ENCODE peak calls at places on chromosomes 11 and 22, in nine cellular contexts. One of them, this sample, is unnamed.

GRCh38 chr22:46047841-46048595 is 71.1 kb upstream of the WNT7B start:
- DNase-seq in DMS79 treated with DMSO at 0.1 percent for 48 hours: no peak
- DNase-seq in iPS-NIHi11: no peak
- DNase-seq in kidney glomerular epithelial cell: no peak
- DNase-seq in heart left ventricle: peak; percentile 52
- DNase-seq in RPMI8226: peak; percentile 37
- DNase-seq in uterus: peak; percentile 30
- DNase-seq in stimulated activated CD4-positive, alpha-beta T cell treated with anti-CD3 and anti-CD28 coated beads, Interleukin-12 subunit alpha, Interleukin-12 subunit beta, amount 100 ng/mL, for 48 hours: no peak
- DNase-seq in NCI-H2029 treated with DMSO at 0.1 percent for 48 hours: no peak
- DNase-seq in this sample: peak; percentile 66

GRCh38 chr11:130423541-130424155 is 4.8 kb downstream of the ADAMTS8 start:
- DNase-seq in RPMI8226: no peak
- DNase-seq in DMS79 treated with DMSO at 0.1 percent for 48 hours: no peak
- DNase-seq in uterus: no peak
- DNase-seq in heart left ventricle: no peak
- DNase-seq in stimulated activated CD4-positive, alpha-beta T cell treated with anti-CD3 and anti-CD28 coated beads, Interleukin-12 subunit alpha, Interleukin-12 subunit beta, amount 100 ng/mL, for 48 hours: no peak
- DNase-seq in kidney glomerular epithelial cell: no peak
- DNase-seq in iPS-NIHi11: no peak
- DNase-seq in NCI-H2029 treated with DMSO at 0.1 percent for 48 hours: no peak
- DNase-seq in this sample: no peak

GRCh38 chr22:35231585-35232084 is 25.7 kb upstream of the HMGXB4 start:
- DNase-seq in DMS79 treated with DMSO at 0.1 percent for 48 hours: peak; percentile 22
- DNase-seq in stimulated activated CD4-positive, alpha-beta T cell treated with anti-CD3 and anti-CD28 coated beads, Interleukin-12 subunit alpha, Interleukin-12 subunit beta, amount 100 ng/mL, for 48 hours: peak; percentile 63
- DNase-seq in heart left ventricle: no peak
- DNase-seq in RPMI8226: peak; percentile 86
- DNase-seq in uterus: peak; percentile 28
- DNase-seq in iPS-NIHi11: peak; percentile 87
- DNase-seq in NCI-H2029 treated with DMSO at 0.1 percent for 48 hours: peak; percentile 74
- DNase-seq in kidney glomerular epithelial cell: peak; percentile 78
- DNase-seq in this sample: peak; percentile 79

GRCh38 chr11:102234779-102235439 is 82.4 kb upstream of the BIRC3 start:
- DNase-seq in DMS79 treated with DMSO at 0.1 percent for 48 hours: no peak
- DNase-seq in iPS-NIHi11: no peak
- DNase-seq in heart left ventricle: no peak
- DNase-seq in stimulated activated CD4-positive, alpha-beta T cell treated with anti-CD3 and anti-CD28 coated beads, Interleukin-12 subunit alpha, Interleukin-12 subunit beta, amount 100 ng/mL, for 48 hours: no peak
- DNase-seq in uterus: no peak
- DNase-seq in kidney glomerular epithelial cell: no peak
- DNase-seq in NCI-H2029 treated with DMSO at 0.1 percent for 48 hours: no peak
- DNase-seq in RPMI8226: no peak
- DNase-seq in this sample: no peak

GRCh38 chr11:108697872-108698473 is 33.1 kb downstream of the DDX10 start:
- DNase-seq in iPS-NIHi11: peak; percentile 61
- DNase-seq in DMS79 treated with DMSO at 0.1 percent for 48 hours: peak; percentile 78
- DNase-seq in heart left ventricle: peak; percentile 39
- DNase-seq in NCI-H2029 treated with DMSO at 0.1 percent for 48 hours: peak; percentile 33
- DNase-seq in uterus: peak; percentile 36
- DNase-seq in RPMI8226: peak; percentile 72
- DNase-seq in stimulated activated CD4-positive, alpha-beta T cell treated with anti-CD3 and anti-CD28 coated beads, Interleukin-12 subunit alpha, Interleukin-12 subunit beta, amount 100 ng/mL, for 48 hours: peak; percentile 32
- DNase-seq in kidney glomerular epithelial cell: peak; percentile 37
- DNase-seq in this sample: no peak

GRCh38 chr22:42842658-42843370 is 14.3 kb downstream of the ARFGAP3 start:
- DNase-seq in iPS-NIHi11: no peak
- DNase-seq in uterus: no peak
- DNase-seq in heart left ventricle: no peak
- DNase-seq in kidney glomerular epithelial cell: no peak
- DNase-seq in NCI-H2029 treated with DMSO at 0.1 percent for 48 hours: no peak
- DNase-seq in DMS79 treated with DMSO at 0.1 percent for 48 hours: no peak
- DNase-seq in RPMI8226: no peak
- DNase-seq in stimulated activated CD4-positive, alpha-beta T cell treated with anti-CD3 and anti-CD28 coated beads, Interleukin-12 subunit alpha, Interleukin-12 subunit beta, amount 100 ng/mL, for 48 hours: no peak
- DNase-seq in this sample: no peak

GRCh38 chr11:12273618-12273995 is 103.8 kb upstream of the PARVA start:
- DNase-seq in DMS79 treated with DMSO at 0.1 percent for 48 hours: no peak
- DNase-seq in stimulated activated CD4-positive, alpha-beta T cell treated with anti-CD3 and anti-CD28 coated beads, Interleukin-12 subunit alpha, Interleukin-12 subunit beta, amount 100 ng/mL, for 48 hours: no peak
- DNase-seq in heart left ventricle: no peak
- DNase-seq in uterus: no peak
- DNase-seq in iPS-NIHi11: no peak
- DNase-seq in RPMI8226: no peak
- DNase-seq in kidney glomerular epithelial cell: no peak
- DNase-seq in NCI-H2029 treated with DMSO at 0.1 percent for 48 hours: no peak
- DNase-seq in this sample: no peak

GRCh38 chr11:69578167-69578566 is 62.8 kb upstream of the CCND1 start:
- DNase-seq in uterus: no peak
- DNase-seq in NCI-H2029 treated with DMSO at 0.1 percent for 48 hours: no peak
- DNase-seq in DMS79 treated with DMSO at 0.1 percent for 48 hours: no peak
- DNase-seq in RPMI8226: peak; percentile 79
- DNase-seq in iPS-NIHi11: no peak
- DNase-seq in stimulated activated CD4-positive, alpha-beta T cell treated with anti-CD3 and anti-CD28 coated beads, Interleukin-12 subunit alpha, Interleukin-12 subunit beta, amount 100 ng/mL, for 48 hours: no peak
- DNase-seq in heart left ventricle: no peak
- DNase-seq in kidney glomerular epithelial cell: no peak
- DNase-seq in this sample: no peak

GRCh38 chr11:81707881-81708280 is 1025.8 kb downstream of the FAM181B start:
- DNase-seq in kidney glomerular epithelial cell: no peak
- DNase-seq in stimulated activated CD4-positive, alpha-beta T cell treated with anti-CD3 and anti-CD28 coated beads, Interleukin-12 subunit alpha, Interleukin-12 subunit beta, amount 100 ng/mL, for 48 hours: no peak
- DNase-seq in heart left ventricle: no peak
- DNase-seq in DMS79 treated with DMSO at 0.1 percent for 48 hours: no peak
- DNase-seq in NCI-H2029 treated with DMSO at 0.1 percent for 48 hours: no peak
- DNase-seq in uterus: no peak
- DNase-seq in RPMI8226: no peak
- DNase-seq in iPS-NIHi11: peak; percentile 17
- DNase-seq in this sample: no peak

This sample was measured in lower lobe of right lung.